ENCODE peak calls at places on chromosomes 4 and X, in seven cellular contexts. P, G, D, V, F, B and W are unnamed samples.

GRCh38 chrX:24647257-24648058 is at the start of gene PCYT1B:
- DNase-seq in P (peak; percentile 69), G (peak; percentile 75), D (peak; percentile 98), V (peak; percentile 81), F (no peak), B (peak; percentile 65), W (peak; percentile 13)

GRCh38 chr4:963276-964225 is 9.8 kb downstream of the DGKQ start:
- DNase-seq in P (peak; percentile 69), G (peak; percentile 61), D (peak; percentile 42), V (no peak), F (no peak), B (no peak), W (no peak)

GRCh38 chrX:30875957-30876356 is 13.1 kb downstream of the TAB3 start:
- DNase-seq in P (no peak), G (no peak), D (no peak), V (peak; percentile 2), F (peak; percentile 24), B (peak; percentile 61), W (no peak)

GRCh38 chr4:82017680-82018079 is 356.1 kb downstream of the HNRNPD start:
- DNase-seq in P (no peak), G (no peak), D (peak; percentile 48), V (peak; percentile 51), F (no peak), B (peak; percentile 24), W (peak; percentile 19)

GRCh38 chr4:113540859-113541258 is 220.7 kb downstream of the CAMK2D start:
- DNase-seq in P (no peak), G (no peak), D (no peak), V (no peak), F (no peak), B (peak; percentile 69), W (no peak)

GRCh38 chr4:14218641-14219040 is 591.1 kb upstream of the BOD1L1 start:
- DNase-seq in P (no peak), G (no peak), D (no peak), V (peak; percentile 36), F (no peak), B (no peak), W (no peak)

GRCh38 chr4:122827899-122828601 is 1.4 kb downstream of the FGF2 start:
- DNase-seq in P (no peak), G (peak; percentile 74), D (peak; percentile 89), V (peak; percentile 71), F (no peak), B (peak; percentile 69), W (peak; percentile 33)

GRCh38 chrX:153961292-153961691 is 10.3 kb downstream of the HCFC1 start:
- DNase-seq in P (no peak), G (no peak), D (no peak), V (no peak), F (no peak), B (no peak), W (no peak)

GRCh38 chr4:102345795-102346100 is 466 bp upstream of the SLC39A8 start:
- DNase-seq in P (no peak), G (no peak), D (no peak), V (no peak), F (no peak), B (peak; percentile 6), W (no peak)

GRCh38 chrX:41718481-41719245 is 5.3 kb upstream of the GPR82 start:
- DNase-seq in P (no peak), G (no peak), D (peak; percentile 92), V (no peak), F (no peak), B (no peak), W (peak; percentile 74)

GRCh38 chr4:27791640-27792039 is 931.0 kb downstream of the STIM2 start:
- DNase-seq in P (no peak), G (no peak), D (no peak), V (no peak), F (peak; percentile 51), B (peak; percentile 3), W (no peak)

GRCh38 chr4:145938618-145939177 is at the start of gene ZNF827:
- DNase-seq in P (peak; percentile 88), G (peak; percentile 83), D (peak; percentile 87), V (peak; percentile 76), F (peak; percentile 55), B (peak; percentile 85), W (no peak)

GRCh38 chr4:134747108-134747805 is 545.7 kb upstream of the PABPC4L start:
- DNase-seq in P (no peak), G (no peak), D (peak; percentile 64), V (no peak), F (no peak), B (no peak), W (no peak)

GRCh38 chrX:129787336-129788055 is 7.7 kb downstream of the SASH3 start:
- DNase-seq in P (no peak), G (no peak), D (no peak), V (no peak), F (no peak), B (no peak), W (no peak)

GRCh38 chrX:53374222-53374820 is 48.1 kb downstream of the SMC1A start:
- DNase-seq in P (no peak), G (no peak), D (no peak), V (no peak), F (no peak), B (peak; percentile 15), W (no peak)

GRCh38 chr4:6469144-6469543 is 3.3 kb downstream of the PPP2R2C start:
- DNase-seq in P (no peak), G (no peak), D (peak; percentile 17), V (no peak), F (no peak), B (no peak), W (no peak)

GRCh38 chr4:6470502-6471302 is 1.7 kb downstream of the PPP2R2C start:
- DNase-seq in P (no peak), G (peak; percentile 65), D (peak; percentile 84), V (no peak), F (no peak), B (peak; percentile 41), W (no peak)

GRCh38 chr4:6471303-6472007 is 959 bp downstream of the PPP2R2C start:
- DNase-seq in P (no peak), G (peak; percentile 53), D (no peak), V (no peak), F (no peak), B (no peak), W (no peak)

GRCh38 chr4:6468376-6468775 is 4.0 kb downstream of the PPP2R2C start:
- DNase-seq in P (no peak), G (no peak), D (peak; percentile 24), V (no peak), F (no peak), B (no peak), W (no peak)

DNA sequence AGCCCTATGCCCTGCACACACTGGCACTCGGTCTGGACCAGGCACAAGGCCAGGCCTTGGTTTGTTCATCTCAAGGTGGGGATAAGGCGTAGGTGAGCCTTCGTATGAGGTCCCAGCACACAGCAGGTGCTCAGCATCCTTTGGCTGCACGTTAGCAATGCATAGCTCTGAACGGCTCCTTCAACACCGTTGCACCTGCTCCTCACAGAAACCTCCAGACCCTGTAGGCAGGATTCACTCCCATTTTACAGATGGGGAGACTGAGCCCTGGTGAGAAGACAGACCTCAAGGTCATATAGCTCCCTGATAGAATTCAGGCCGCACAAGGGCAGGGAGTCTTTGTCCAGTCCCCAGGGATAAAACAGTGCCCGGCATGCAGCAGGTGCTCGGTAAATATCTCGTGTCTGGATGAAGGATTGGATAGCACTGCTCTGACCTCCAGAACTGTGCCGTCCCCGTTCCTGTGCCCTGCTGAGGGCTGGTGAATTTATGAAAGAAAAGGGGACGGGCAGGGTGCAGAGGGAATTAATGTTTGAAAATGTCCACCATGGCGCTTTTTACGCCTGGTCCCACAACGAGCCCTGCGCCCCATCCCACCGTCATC is 2.4 kb downstream of the PPP2R2C start:
- DNase-seq in P (no peak), G (no peak), D (no peak), V (no peak), F (no peak), B (no peak), W (no peak)
- H3K4me3 ChIP-seq in P (no peak overlapping the region), G (peak overlapping the region; percentile 40), D (peak overlapping the region; percentile 61), V (peak overlapping the region; percentile 33), F (no peak overlapping the region), B (peak overlapping the region; percentile 39), W (peak overlapping the region; percentile 33)

GRCh38 chrX:106467943-106468342 is 143.8 kb upstream of the RADX start:
- DNase-seq in P (no peak), G (no peak), D (no peak), V (no peak), F (no peak), B (no peak), W (no peak)

GRCh38 chrX:106468433-106468832 is 143.3 kb upstream of the RADX start:
- DNase-seq in P (no peak), G (no peak), D (no peak), V (no peak), F (no peak), B (no peak), W (no peak)

DNA sequence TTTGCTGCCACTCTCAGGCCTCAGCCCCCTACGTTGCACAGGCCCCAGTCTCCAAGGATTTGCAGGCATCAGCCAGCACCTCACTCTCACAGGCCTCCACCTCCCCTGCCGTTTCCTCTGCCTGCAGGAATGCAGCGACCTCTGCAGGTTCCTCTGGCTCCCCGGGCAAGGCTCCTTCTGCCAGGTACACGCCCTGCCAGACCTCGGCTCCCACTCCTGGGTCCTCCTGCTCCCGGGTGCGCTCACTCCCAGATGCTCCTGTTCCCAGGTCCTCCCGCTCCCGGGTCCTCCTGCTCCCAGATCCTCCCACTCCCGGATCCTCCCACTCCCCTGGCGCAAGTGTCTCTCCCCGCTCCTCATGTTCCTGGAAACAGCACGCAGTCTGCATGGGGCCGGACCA is 144.4 kb upstream of the RADX start:
- DNase-seq in P (peak; percentile 49), G (no peak), D (peak; percentile 76), V (no peak), F (no peak), B (no peak), W (no peak)
- TF ChIP-seq CTCF in P (no peak), G (no peak), D (peak; percentile 40), V (no peak), F (no peak), B (no peak), W (no peak)

DNA sequence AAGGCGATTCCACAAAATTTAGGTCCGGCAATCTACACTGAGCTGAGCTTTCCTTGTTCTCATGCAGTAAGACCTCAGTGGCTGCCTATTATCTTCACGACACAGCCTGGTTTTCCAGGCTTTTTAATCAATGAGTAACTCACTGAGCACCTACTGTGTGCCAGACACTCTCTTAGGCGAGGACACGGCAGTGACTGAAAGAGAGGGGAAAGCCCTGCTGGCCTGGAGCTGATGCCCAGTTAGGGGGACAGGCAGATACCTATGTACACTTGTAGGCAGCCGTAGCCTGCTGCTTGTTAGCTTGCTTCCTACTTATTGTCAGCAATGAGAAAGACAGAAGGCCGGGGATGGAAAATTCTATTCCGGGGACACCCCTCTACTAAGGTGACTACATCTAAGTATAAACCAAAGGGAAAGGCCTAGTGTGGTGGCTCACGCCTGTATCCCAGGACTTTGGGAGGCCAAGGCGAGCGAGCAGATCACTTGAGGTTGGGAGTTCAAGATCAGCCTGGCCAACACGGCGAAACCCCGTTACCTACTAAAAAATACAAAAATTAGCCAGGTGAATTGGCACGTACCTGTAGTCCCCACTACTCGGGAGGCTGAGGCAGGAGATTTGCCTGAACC is 3.8 kb downstream of the WDR1 start:
- DNase-seq in P (peak; percentile 35), G (no peak), D (no peak), V (no peak), F (no peak), B (no peak), W (no peak)
- H3K4me3 ChIP-seq in P (no peak overlapping the region), G (peak overlapping the region; percentile 7), D (peak overlapping the region; percentile 87), V (no peak overlapping the region), F (no peak overlapping the region), B (no peak overlapping the region), W (no peak overlapping the region)

DNA sequence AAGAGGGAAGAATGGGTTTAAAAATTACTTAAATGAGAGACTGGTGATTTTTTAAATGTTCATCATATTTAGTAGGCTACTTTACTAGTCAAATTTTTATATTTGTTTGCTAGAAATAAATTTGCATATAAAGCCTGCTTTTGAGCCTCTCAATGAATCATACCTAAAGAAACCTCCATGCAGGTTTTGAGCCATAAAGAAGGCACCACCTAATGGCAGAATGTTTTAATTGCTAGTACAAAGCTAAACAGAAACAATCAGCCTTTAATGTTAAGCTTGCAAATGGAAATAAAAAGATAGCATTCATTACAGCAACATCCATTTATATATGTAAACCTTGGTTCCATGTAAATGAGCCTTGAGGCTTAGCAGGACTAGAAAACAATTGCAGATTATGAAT is 989.7 kb downstream of the CCSER1 start:
- DNase-seq in P (no peak), G (no peak), D (no peak), V (peak; percentile 1), F (no peak), B (peak; percentile 31), W (peak; percentile 6)
- TF ChIP-seq CTCF in P (no peak), G (no peak), D (peak; percentile 69), V (peak; percentile 24), F (no peak), B (no peak), W (peak; percentile 45)